ENCODE peak calls at places on chromosome 20, in nine cellular contexts. W is activated CD8-positive, alpha-beta memory T cell treated with anti-CD3 and anti-CD28 coated beads for 48 hours; F is CD8-positive, alpha-beta memory T cell; Y is AML-193; N is GM12891; O is T47D; V is NCI-H774; Z is MM.1S; Q is stimulated activated naive CD8-positive, alpha-beta T cell treated with anti-CD3 and anti-CD28 coated beads, Interleukin-15, amount 100 ng/mL, for 72 hours. H is an unnamed sample.

GRCh38 chr20:58714340-58714922 is 21.8 kb downstream of the NPEPL1 start:
- DNase-seq in W (no peak), F (no peak), Y (no peak), N (peak; percentile 6), O (no peak), V (no peak), Z (no peak), Q (peak; percentile 0), H (peak; percentile 57)

GRCh38 chr20:62737971-62738881 is 29.6 kb downstream of the NTSR1 start:
- DNase-seq in W (no peak), F (no peak), Y (no peak), N (no peak), O (no peak), V (no peak), Z (no peak), Q (no peak), H (peak; percentile 57)

GRCh38 chr20:4829494-4830211 is 107.9 kb downstream of the PRND start:
- DNase-seq in W (no peak), F (no peak), Y (peak; percentile 97), N (no peak), O (no peak), V (no peak), Z (no peak), Q (no peak), H (no peak)

GRCh38 chr20:61436674-61437279 is 184.7 kb downstream of the CDH4 start:
- DNase-seq in W (no peak), F (no peak), Y (no peak), N (no peak), O (no peak), V (no peak), Z (no peak), Q (no peak), H (peak; percentile 59)

GRCh38 chr20:61529354-61529753 is 277.3 kb downstream of the CDH4 start:
- DNase-seq in W (no peak), F (no peak), Y (no peak), N (no peak), O (no peak), V (no peak), Z (no peak), Q (no peak), H (no peak)

GRCh38 chr20:48035961-48036731 is 250.9 kb upstream of the SULF2 start:
- DNase-seq in W (no peak), F (no peak), Y (no peak), N (no peak), O (no peak), V (no peak), Z (no peak), Q (no peak), H (no peak)

GRCh38 chr20:14432597-14432996 is 95.2 kb upstream of the FLRT3 start:
- DNase-seq in W (no peak), F (no peak), Y (no peak), N (no peak), O (no peak), V (no peak), Z (no peak), Q (no peak), H (no peak)

GRCh38 chr20:17708675-17709360 is 9.1 kb downstream of the BANF2 start:
- DNase-seq in W (no peak), F (no peak), Y (no peak), N (no peak), O (no peak), V (no peak), Z (no peak), Q (no peak), H (no peak)

GRCh38 chr20:49887251-49887827 is 28.0 kb downstream of the SPATA2 start:
- DNase-seq in W (no peak), F (no peak), Y (no peak), N (no peak), O (no peak), V (no peak), Z (no peak), Q (no peak), H (no peak)

GRCh38 chr20:36214684-36215256 is 21.5 kb upstream of the AAR2 start:
- DNase-seq in W (no peak), F (no peak), Y (peak; percentile 36), N (peak; percentile 51), O (peak; percentile 39), V (no peak), Z (peak; percentile 34), Q (no peak), H (no peak)

GRCh38 chr20:50478162-50479036 is 31.8 kb upstream of the PTPN1 start:
- DNase-seq in W (peak; percentile 44), F (peak; percentile 73), Y (peak; percentile 80), N (peak; percentile 37), O (peak; percentile 41), V (peak; percentile 6), Z (no peak), Q (peak; percentile 68), H (peak; percentile 91)

GRCh38 chr20:63923626-63924025 is 28.7 kb downstream of the DNAJC5 start:
- DNase-seq in W (no peak), F (no peak), Y (no peak), N (no peak), O (no peak), V (no peak), Z (no peak), Q (no peak), H (no peak)

H was measured in activated effector memory CD4-positive, alpha-beta T cell treated with anti-CD3 and anti-CD28 coated beads, Interleukin-2, amount 50 U/mL, for 16 hours.